ENCODE peak calls at places on chromosomes 2 and 18, in five cellular contexts. N is stimulated activated naive CD4-positive, alpha-beta T cell treated with Interleukin-2 at 50 U/mL for 16 hours; Z is astrocyte of the spinal cord; F is SIG-M5; D is NCI-H524. H is an unnamed sample.
A peak's percentile ranks its signal among the peaks of the same experiment; 100 is the strongest.

GRCh38 chr2:33064349-33064801 is 117.6 kb downstream of the LTBP1 start:
- DNase-seq in N (no peak), Z (no peak), F (no peak), D (no peak), H (no peak)

GRCh38 chr18:26495267-26495666 is 53.1 kb downstream of the KCTD1 start:
- DNase-seq in N (no peak), Z (no peak), F (no peak), D (no peak), H (no peak)

GRCh38 chr2:113240150-113240914 is 38.4 kb downstream of the PAX8 start:
- DNase-seq in N (no peak), Z (peak; percentile 95), F (no peak), D (peak; percentile 46), H (peak; percentile 29)

GRCh38 chr2:225400060-225400511 is 576 bp downstream of the NYAP2 start:
- DNase-seq in N (no peak), Z (peak; percentile 74), F (no peak), D (peak; percentile 56), H (peak; percentile 81)

GRCh38 chr18:73520229-73520628 is 627.4 kb downstream of the FBXO15 start:
- DNase-seq in N (no peak), Z (no peak), F (no peak), D (no peak), H (no peak)

GRCh38 chr2:207619764-207620203 is 5.4 kb downstream of the METTL21A start:
- DNase-seq in N (no peak), Z (no peak), F (peak; percentile 44), D (no peak), H (no peak)

GRCh38 chr2:58339548-58340243 is 98.6 kb upstream of the FANCL start:
- DNase-seq in N (no peak), Z (no peak), F (no peak), D (no peak), H (no peak)

GRCh38 chr2:238631491-238632180 is 204.9 kb downstream of the ASB1 start:
- DNase-seq in N (no peak), Z (no peak), F (no peak), D (no peak), H (no peak)

GRCh38 chr2:109063326-109063670 is 65.7 kb upstream of the SH3RF3 start:
- DNase-seq in N (no peak), Z (no peak), F (no peak), D (no peak), H (peak; percentile 41)

GRCh38 chr2:5123597-5124196 is 568.5 kb upstream of the SOX11 start:
- DNase-seq in N (no peak), Z (no peak), F (no peak), D (no peak), H (no peak)

GRCh38 chr2:102238039-102238756 is 51.4 kb downstream of the IL1RL2 start:
- DNase-seq in N (no peak), Z (peak; percentile 62), F (no peak), D (no peak), H (no peak)

GRCh38 chr2:216424305-216424704 is 12.0 kb downstream of the SMARCAL1 start:
- DNase-seq in N (no peak), Z (no peak), F (no peak), D (no peak), H (no peak)

GRCh38 chr2:11710210-11710609 is 36.2 kb upstream of the LPIN1 start:
- DNase-seq in N (no peak), Z (peak; percentile 85), F (no peak), D (no peak), H (no peak)